ENCODE peak calls at places on chromosomes 11 and 22, in four cellular contexts. One of them, this sample, is unnamed.

GRCh38 chr11:28837599-28837998 is 729.4 kb downstream of the METTL15 start:
- DNase-seq in T-helper 9 cell: no peak
- DNase-seq in SW 1271: no peak
- DNase-seq in pulmonary artery endothelial cell: no peak
- DNase-seq in this sample: no peak

GRCh38 chr22:47192651-47193437 is 430.4 kb downstream of the TBC1D22A start:
- DNase-seq in T-helper 9 cell: no peak
- DNase-seq in SW 1271: no peak
- DNase-seq in pulmonary artery endothelial cell: no peak
- DNase-seq in this sample: no peak

GRCh38 chr11:3949132-3949531 is 93.7 kb downstream of the STIM1 start:
- DNase-seq in T-helper 9 cell: no peak
- DNase-seq in SW 1271: no peak
- DNase-seq in pulmonary artery endothelial cell: no peak
- DNase-seq in this sample: no peak

GRCh38 chr22:19706661-19707151 is 7.6 kb upstream of the SEPTIN5 start:
- DNase-seq in T-helper 9 cell: no peak
- DNase-seq in SW 1271: no peak
- DNase-seq in pulmonary artery endothelial cell: no peak
- DNase-seq in this sample: no peak

GRCh38 chr11:2293396-2294339 is 8.1 kb downstream of the C11orf21 start:
- DNase-seq in T-helper 9 cell: no peak
- DNase-seq in SW 1271: no peak
- DNase-seq in pulmonary artery endothelial cell: no peak
- DNase-seq in this sample: no peak

GRCh38 chr22:19775496-19776325 is 15.1 kb downstream of the TBX1 start:
- DNase-seq in T-helper 9 cell: no peak
- DNase-seq in SW 1271: no peak
- DNase-seq in pulmonary artery endothelial cell: no peak
- DNase-seq in this sample: no peak

GRCh38 chr11:91435694-91436375 is 788.8 kb upstream of the FAT3 start:
- DNase-seq in T-helper 9 cell: no peak
- DNase-seq in SW 1271: no peak
- DNase-seq in pulmonary artery endothelial cell: no peak
- DNase-seq in this sample: no peak

GRCh38 chr22:39383841-39384625 is 15.5 kb upstream of the TAB1 start:
- DNase-seq in T-helper 9 cell: no peak
- DNase-seq in SW 1271: no peak
- DNase-seq in pulmonary artery endothelial cell: no peak
- DNase-seq in this sample: no peak

GRCh38 chr11:70705097-70705496 is 306.8 kb downstream of the CTTN start:
- DNase-seq in T-helper 9 cell: no peak
- DNase-seq in SW 1271: no peak
- DNase-seq in pulmonary artery endothelial cell: no peak
- DNase-seq in this sample: no peak

GRCh38 chr11:67274768-67275605 is 8.7 kb downstream of the GRK2 start:
- DNase-seq in T-helper 9 cell: no peak
- DNase-seq in SW 1271: no peak
- DNase-seq in pulmonary artery endothelial cell: no peak
- DNase-seq in this sample: no peak

GRCh38 chr22:47285981-47286380 is 523.5 kb downstream of the TBC1D22A start:
- DNase-seq in T-helper 9 cell: no peak
- DNase-seq in SW 1271: no peak
- DNase-seq in pulmonary artery endothelial cell: no peak
- DNase-seq in this sample: no peak

GRCh38 chr11:94417386-94417987 is 16.3 kb upstream of the GPR83 start:
- DNase-seq in T-helper 9 cell: no peak
- DNase-seq in SW 1271: no peak
- DNase-seq in pulmonary artery endothelial cell: no peak
- DNase-seq in this sample: no peak

GRCh38 chr22:27435839-27436581 is 365.5 kb downstream of the MN1 start:
- DNase-seq in T-helper 9 cell: no peak
- DNase-seq in SW 1271: no peak
- DNase-seq in pulmonary artery endothelial cell: no peak
- DNase-seq in this sample: no peak

GRCh38 chr22:21849489-21849888 is 18.0 kb downstream of the MAPK1 start:
- DNase-seq in T-helper 9 cell: no peak
- DNase-seq in SW 1271: no peak
- DNase-seq in pulmonary artery endothelial cell: no peak
- DNase-seq in this sample: no peak

GRCh38 chr11:14052198-14052597 is 89.7 kb downstream of the SPON1 start:
- DNase-seq in T-helper 9 cell: no peak
- DNase-seq in SW 1271: no peak
- DNase-seq in pulmonary artery endothelial cell: no peak
- DNase-seq in this sample: no peak

GRCh38 chr11:4926607-4927006 is 2.5 kb upstream of the OR51G1 start:
- DNase-seq in T-helper 9 cell: no peak
- DNase-seq in SW 1271: no peak
- DNase-seq in pulmonary artery endothelial cell: no peak
- DNase-seq in this sample: no peak

This sample was measured in T-cell.